ENCODE peak calls at places on chromosomes 13 and 19, in seven cellular contexts. V is K562, Z is HepG2, R is GM23338, J is spleen, U is endothelial cell of umbilical vein, K is transverse colon. T is an unnamed sample. For H3K4me1, the result is how much of the 10 kb centered on the place peaks cover.

GRCh38 chr13:111904701-111905608 is 162.0 kb upstream of the SOX1 start:
- DNase-seq in R (peak), J (peak), Z (no peak), K (no peak), U (no peak), V (peak), T (peak)

GRCh38 chr13:18943721-18944391 is 237.8 kb downstream of the TUBA3C start:
- DNase-seq in K (no peak), R (no peak), J (peak), V (no peak), U (no peak), Z (no peak), T (peak)

GRCh38 chr19:46221981-46222610 is 7.4 kb upstream of the IGFL1 start:
- DNase-seq in K (no peak), J (no peak), U (no peak), Z (no peak), R (peak), V (no peak), T (no peak)

GRCh38 chr13:33193428-33193974 is 92.1 kb downstream of the STARD13 start:
- DNase-seq in V (no peak), Z (no peak), J (no peak), K (no peak), U (peak), R (peak), T (no peak)

GRCh38 chr19:38527466-38528136 is 90.2 kb downstream of the MAP4K1 start:
- DNase-seq in R (peak), K (no peak), U (no peak), J (no peak), Z (no peak), V (peak), T (peak)

GRCh38 chr13:108003626-108004025 is 211.7 kb downstream of the LIG4 start:
- DNase-seq in K (no peak), R (no peak), V (no peak), Z (no peak), U (no peak), J (no peak), T (peak)

GRCh38 chr13:24982333-24982999 is 113.5 kb upstream of the PABPC3 start:
- DNase-seq in V (no peak), J (no peak), U (no peak), Z (no peak), K (peak), R (no peak), T (no peak)

GRCh38 chr19:43616954-43617353 is 2.5 kb downstream of the ZNF428 start:
- DNase-seq in J (no peak), V (no peak), Z (no peak), U (no peak), K (no peak), R (no peak), T (no peak)

GRCh38 chr19:48629297-48629598 is 7.9 kb downstream of the DBP start:
- DNase-seq in V (no peak), Z (no peak), J (no peak), U (no peak), K (peak), R (no peak), T (no peak)

GRCh38 chr19:43624933-43625332 is 5.5 kb upstream of the ZNF428 start:
- DNase-seq in V (peak), Z (no peak), U (no peak), K (peak), R (peak), J (peak), T (peak)

GRCh38 chr19:49491804-49492572 is 4.2 kb upstream of the RPS11 start:
- DNase-seq in K (no peak), V (no peak), R (no peak), Z (no peak), J (no peak), U (no peak), T (no peak)

GRCh38 chr19:56942749-56943148 is 102.2 kb upstream of the PEG3 start:
- DNase-seq in R (no peak), Z (no peak), U (peak), V (peak), K (peak), J (peak), T (peak)

GRCh38 chr19:53906211-53907192 is 2.6 kb upstream of the CACNG7 start:
- DNase-seq in R (peak), J (peak), Z (no peak), K (peak), U (no peak), V (peak), T (peak)

GRCh38 chr13:33383724-33384577 is 98.4 kb upstream of the STARD13 start:
- DNase-seq in U (no peak), Z (no peak), V (no peak), R (no peak), K (no peak), J (no peak), T (no peak)

GRCh38 chr19:45681391-45682015 is 10.2 kb downstream of the SNRPD2 start:
- DNase-seq in R (peak), J (peak), U (peak), V (peak), K (peak), Z (peak), T (peak)

GRCh38 chr19:51821921-51822716 is 27.2 kb downstream of the FPR3 start:
- DNase-seq in J (no peak), R (no peak), U (no peak), K (no peak), V (no peak), Z (no peak), T (no peak)

GRCh38 chr13:106916329-106916728 is 348.4 kb upstream of the ARGLU1 start:
- DNase-seq in Z (no peak), R (no peak), J (no peak), K (no peak), V (no peak), U (no peak), T (no peak)
- H3K4me1 ChIP-seq in Z (under half), R (half or more), J (under half), K (under half), V (under half), U (under half), T (under half)

GRCh38 chr13:36713842-36714241 is 40.0 kb downstream of the SERTM1 start:
- DNase-seq in V (no peak), U (no peak), J (no peak), K (no peak), Z (no peak), R (no peak), T (no peak)
- TF ChIP-seq POLR2AphosphoS5 in V (no peak), U (no peak), J (no peak), K (no peak), Z (no peak), R (no peak), T (no peak)

GRCh38 chr13:99802416-99802815 is 169.2 kb downstream of the ZIC5 start:
- DNase-seq in K (no peak), Z (no peak), U (no peak), J (no peak), V (no peak), R (no peak), T (no peak)
- H3K4me1 ChIP-seq in K (under half), Z (under half), U (under half), J (under half), V (under half), R (half or more), T (under half)

GRCh38 chr19:16316506-16316882 is 8.1 kb upstream of the KLF2 start:
- DNase-seq in U (peak), V (no peak), K (no peak), R (no peak), J (no peak), Z (no peak), T (no peak)
- TF ChIP-seq POLR2AphosphoS5 in U (peak), V (no peak), K (no peak), R (no peak), J (no peak), Z (no peak), T (peak)

DNA sequence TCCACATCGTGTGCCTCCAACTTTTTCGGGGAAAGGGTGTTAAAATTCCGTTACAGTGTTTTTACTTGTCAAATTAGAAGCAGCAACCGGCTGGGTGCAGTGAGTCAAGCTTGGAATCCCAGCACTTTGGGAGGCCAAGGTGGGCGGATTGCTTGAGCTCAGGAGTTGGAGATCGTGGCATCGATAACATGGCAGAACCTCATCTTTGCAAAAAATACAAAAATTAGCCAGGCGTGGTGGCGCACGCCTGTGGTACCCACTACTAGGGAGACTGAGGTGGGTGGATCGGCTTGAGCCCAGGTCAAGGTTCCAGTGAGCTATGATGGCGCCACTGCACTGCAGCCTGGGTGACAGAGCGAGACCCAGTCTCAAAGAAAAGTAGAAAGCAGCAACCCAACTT is 1.1 kb upstream of the SLC35E1 start:
- DNase-seq in K (no peak), J (no peak), V (no peak), R (no peak), U (no peak), Z (no peak), T (no peak)
- H3K4me1 ChIP-seq in K (under half), J (half or more), V (under half), R (under half), U (under half), Z (under half), T (half or more)

DNA sequence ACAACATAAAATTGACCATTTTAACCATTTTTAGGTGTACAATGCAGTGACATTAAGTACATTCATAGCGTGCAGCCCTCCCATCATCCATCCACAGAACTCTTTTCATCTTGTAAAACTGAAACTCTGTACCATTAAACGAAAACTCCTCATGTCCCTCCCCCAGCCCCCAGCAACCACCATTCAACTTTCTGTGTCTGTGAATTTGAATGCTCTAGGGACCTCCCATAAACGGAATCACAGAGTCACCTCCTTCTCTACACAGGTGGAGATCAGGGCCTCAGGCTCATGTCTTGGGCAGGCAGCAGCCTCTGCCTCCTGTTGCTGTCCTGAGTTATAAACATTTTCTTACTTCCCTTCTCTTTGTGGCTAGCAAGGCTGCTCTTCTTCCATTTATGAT is 7.3 kb upstream of the CCNE1 start:
- DNase-seq in U (no peak), Z (no peak), R (no peak), K (no peak), V (no peak), J (no peak), T (no peak)
- TF ChIP-seq POLR2AphosphoS5 in U (no peak), Z (no peak), R (no peak), K (no peak), V (no peak), J (no peak), T (no peak)

GRCh38 chr19:19386373-19386869 is 19.1 kb upstream of the GATAD2A start:
- DNase-seq in V (peak), R (peak), Z (no peak), J (peak), U (no peak), K (peak), T (no peak)

GRCh38 chr19:19385131-19385899 is 20.2 kb upstream of the GATAD2A start:
- DNase-seq in J (peak), U (peak), V (peak), R (peak), Z (peak), K (peak), T (peak)

GRCh38 chr19:19387108-19387507 is 18.4 kb upstream of the GATAD2A start:
- DNase-seq in J (peak), U (no peak), V (no peak), K (no peak), R (no peak), Z (no peak), T (no peak)

GRCh38 chr19:19385900-19386339 is 19.6 kb upstream of the GATAD2A start:
- DNase-seq in R (peak), V (no peak), K (no peak), J (peak), Z (no peak), U (peak), T (peak)

DNA sequence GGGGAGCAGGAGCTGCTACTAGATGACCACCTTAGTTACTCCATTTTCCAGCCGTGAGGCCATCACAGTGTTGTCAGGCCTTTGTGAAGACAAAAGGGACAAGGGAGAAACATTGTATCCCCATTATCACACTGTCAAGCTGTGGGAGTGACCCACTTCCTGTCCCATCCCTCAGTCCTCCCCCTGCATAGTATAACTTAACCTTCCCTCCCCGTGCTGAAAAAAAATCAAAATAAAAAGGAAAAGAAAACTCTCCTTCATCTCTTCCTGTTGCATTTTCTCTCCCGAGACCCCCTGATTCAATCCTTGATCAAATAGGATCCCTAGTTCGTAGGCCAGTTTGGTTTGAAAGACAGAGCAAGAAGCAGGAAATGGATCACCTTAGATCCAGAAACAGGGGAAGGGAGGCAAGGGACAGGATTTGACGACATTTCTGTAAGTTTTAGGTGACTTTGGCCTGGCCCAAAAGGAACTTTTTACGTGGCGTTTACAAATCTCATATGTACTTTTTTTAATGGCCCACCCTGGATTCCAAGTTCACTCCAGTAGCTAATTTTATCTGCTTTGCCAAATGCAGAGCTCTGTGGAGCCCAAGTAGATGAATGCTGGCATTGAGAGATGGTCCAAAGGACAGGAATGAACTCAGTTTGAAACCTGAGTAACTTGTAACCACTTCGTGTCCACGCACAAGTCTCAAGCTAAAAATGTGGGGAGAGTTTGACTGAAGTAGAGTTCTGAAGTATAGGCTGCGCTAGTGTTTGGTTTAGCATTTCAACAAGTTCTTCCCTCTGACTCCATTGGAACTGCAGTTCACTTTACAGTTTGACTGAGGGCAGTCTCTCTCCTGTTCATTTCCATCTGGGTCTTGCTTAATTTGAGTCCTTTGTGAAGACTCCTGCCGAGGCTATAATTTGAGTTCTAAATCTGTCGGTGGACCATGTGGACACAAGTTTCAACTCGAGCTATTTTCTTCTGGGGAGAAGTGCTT is 16.6 kb upstream of the GATAD2A start:
- DNase-seq in V (no peak), U (no peak), R (no peak), K (no peak), J (peak), Z (peak), T (no peak)
- H3K4me1 ChIP-seq in V (under half), U (under half), R (under half), K (under half), J (half or more), Z (half or more), T (half or more)

DNA sequence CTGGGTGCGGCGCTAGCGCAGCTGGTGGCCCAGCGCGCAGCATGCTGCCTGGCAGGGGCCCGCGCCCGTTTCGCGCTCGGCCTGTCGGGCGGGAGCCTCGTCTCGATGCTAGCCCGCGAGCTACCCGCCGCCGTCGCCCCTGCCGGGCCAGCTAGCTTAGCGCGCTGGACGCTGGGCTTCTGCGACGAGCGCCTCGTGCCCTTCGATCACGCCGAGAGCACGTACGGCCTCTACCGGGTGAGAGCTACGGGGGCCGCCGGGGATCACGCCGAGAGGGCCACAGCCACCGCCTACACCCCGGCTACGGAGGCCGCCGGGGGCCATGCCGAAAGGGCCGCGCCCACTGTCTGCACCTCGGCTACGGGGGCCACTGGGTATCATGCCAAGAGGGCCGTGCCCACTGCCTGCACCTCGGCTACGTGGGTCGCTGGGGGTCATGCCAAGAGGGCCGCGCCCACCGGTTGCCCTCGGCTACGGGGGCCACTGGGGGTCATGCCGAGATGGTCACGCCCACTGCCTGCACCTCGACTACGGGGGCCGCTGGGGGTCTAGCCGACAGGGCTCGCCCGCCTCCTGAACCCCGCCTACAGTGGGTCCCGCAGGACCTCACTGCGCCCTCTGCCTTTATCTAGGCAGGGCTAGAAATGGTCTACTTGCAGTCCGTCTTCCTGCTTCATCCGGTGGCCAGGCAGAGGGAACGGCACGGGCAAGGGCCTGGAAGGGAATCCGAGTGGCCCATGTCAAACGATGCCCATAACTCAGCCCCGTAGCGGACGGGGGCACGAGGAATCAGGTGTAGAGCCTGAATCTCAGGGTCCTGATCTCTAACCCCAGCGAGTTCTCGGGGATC is 500 bp downstream of the PGLS start:
- DNase-seq in K (peak), V (peak), U (peak), J (peak), Z (peak), R (peak), T (peak)
- TF ChIP-seq POLR2AphosphoS5 in K (peak), V (peak), U (peak), J (peak), Z (no peak), R (peak), T (peak)

T was measured in upper lobe of left lung.